ENCODE peak calls at places on chromosome 1, in six cellular contexts. One of them, this sample, is unnamed.

GRCh38 chr1:93659805-93660479 is 21.7 kb downstream of the BCAR3 start:
- DNase-seq in activated CD4-positive, alpha-beta T cell treated with anti-CD3 and anti-CD28 coated beads, Interleukin-2, amount 50 U/mL, for 1 hour: no peak
- DNase-seq in epithelial cell of esophagus: no peak
- DNase-seq in psoas muscle: no peak
- DNase-seq in tibial artery: peak; percentile 56
- DNase-seq in RCC 7860: no peak
- DNase-seq in this sample: no peak

GRCh38 chr1:169072945-169073725 is 33.4 kb upstream of the ATP1B1 start:
- DNase-seq in activated CD4-positive, alpha-beta T cell treated with anti-CD3 and anti-CD28 coated beads, Interleukin-2, amount 50 U/mL, for 1 hour: no peak
- DNase-seq in epithelial cell of esophagus: peak; percentile 21
- DNase-seq in psoas muscle: no peak
- DNase-seq in tibial artery: no peak
- DNase-seq in RCC 7860: no peak
- DNase-seq in this sample: no peak

GRCh38 chr1:19110266-19110927 is 99.7 kb downstream of the UBR4 start:
- DNase-seq in activated CD4-positive, alpha-beta T cell treated with anti-CD3 and anti-CD28 coated beads, Interleukin-2, amount 50 U/mL, for 1 hour: no peak
- DNase-seq in epithelial cell of esophagus: no peak
- DNase-seq in psoas muscle: no peak
- DNase-seq in tibial artery: no peak
- DNase-seq in RCC 7860: peak; percentile 94
- DNase-seq in this sample: no peak

GRCh38 chr1:39663559-39663958 is 8.3 kb downstream of the NT5C1A start:
- DNase-seq in activated CD4-positive, alpha-beta T cell treated with anti-CD3 and anti-CD28 coated beads, Interleukin-2, amount 50 U/mL, for 1 hour: no peak
- DNase-seq in epithelial cell of esophagus: no peak
- DNase-seq in psoas muscle: no peak
- DNase-seq in tibial artery: no peak
- DNase-seq in RCC 7860: no peak
- DNase-seq in this sample: no peak

GRCh38 chr1:160911925-160912324 is 26.9 kb upstream of the ITLN1 start:
- DNase-seq in activated CD4-positive, alpha-beta T cell treated with anti-CD3 and anti-CD28 coated beads, Interleukin-2, amount 50 U/mL, for 1 hour: no peak
- DNase-seq in epithelial cell of esophagus: no peak
- DNase-seq in psoas muscle: no peak
- DNase-seq in tibial artery: no peak
- DNase-seq in RCC 7860: no peak
- DNase-seq in this sample: no peak

GRCh38 chr1:147897030-147897756 is 5.4 kb upstream of the GJA8 start:
- DNase-seq in activated CD4-positive, alpha-beta T cell treated with anti-CD3 and anti-CD28 coated beads, Interleukin-2, amount 50 U/mL, for 1 hour: no peak
- DNase-seq in epithelial cell of esophagus: peak; percentile 27
- DNase-seq in psoas muscle: no peak
- DNase-seq in tibial artery: no peak
- DNase-seq in RCC 7860: no peak
- DNase-seq in this sample: no peak

GRCh38 chr1:30305519-30305918 is 417.9 kb downstream of the MATN1 start:
- DNase-seq in activated CD4-positive, alpha-beta T cell treated with anti-CD3 and anti-CD28 coated beads, Interleukin-2, amount 50 U/mL, for 1 hour: no peak
- DNase-seq in epithelial cell of esophagus: no peak
- DNase-seq in psoas muscle: no peak
- DNase-seq in tibial artery: no peak
- DNase-seq in RCC 7860: no peak
- DNase-seq in this sample: no peak

GRCh38 chr1:95013948-95014574 is 58.7 kb downstream of the ALG14 start:
- DNase-seq in activated CD4-positive, alpha-beta T cell treated with anti-CD3 and anti-CD28 coated beads, Interleukin-2, amount 50 U/mL, for 1 hour: no peak
- DNase-seq in epithelial cell of esophagus: no peak
- DNase-seq in psoas muscle: no peak
- DNase-seq in tibial artery: no peak
- DNase-seq in RCC 7860: no peak
- DNase-seq in this sample: no peak

GRCh38 chr1:205275916-205276315 is 45.6 kb downstream of the NUAK2 start:
- DNase-seq in activated CD4-positive, alpha-beta T cell treated with anti-CD3 and anti-CD28 coated beads, Interleukin-2, amount 50 U/mL, for 1 hour: no peak
- DNase-seq in epithelial cell of esophagus: no peak
- DNase-seq in psoas muscle: no peak
- DNase-seq in tibial artery: no peak
- DNase-seq in RCC 7860: no peak
- DNase-seq in this sample: no peak

GRCh38 chr1:51541313-51542050 is 22.4 kb upstream of the EPS15 start:
- DNase-seq in activated CD4-positive, alpha-beta T cell treated with anti-CD3 and anti-CD28 coated beads, Interleukin-2, amount 50 U/mL, for 1 hour: no peak
- DNase-seq in epithelial cell of esophagus: peak; percentile 36
- DNase-seq in psoas muscle: no peak
- DNase-seq in tibial artery: no peak
- DNase-seq in RCC 7860: no peak
- DNase-seq in this sample: no peak

GRCh38 chr1:205481629-205482071 is 22.8 kb upstream of the CDK18 start:
- DNase-seq in activated CD4-positive, alpha-beta T cell treated with anti-CD3 and anti-CD28 coated beads, Interleukin-2, amount 50 U/mL, for 1 hour: no peak
- DNase-seq in epithelial cell of esophagus: peak; percentile 91
- DNase-seq in psoas muscle: no peak
- DNase-seq in tibial artery: no peak
- DNase-seq in RCC 7860: no peak
- DNase-seq in this sample: no peak

GRCh38 chr1:116910379-116911165 is 856 bp downstream of the PTGFRN start:
- DNase-seq in activated CD4-positive, alpha-beta T cell treated with anti-CD3 and anti-CD28 coated beads, Interleukin-2, amount 50 U/mL, for 1 hour: peak; percentile 38
- DNase-seq in epithelial cell of esophagus: peak; percentile 43
- DNase-seq in psoas muscle: peak; percentile 45
- DNase-seq in tibial artery: peak; percentile 38
- DNase-seq in RCC 7860: no peak
- DNase-seq in this sample: peak; percentile 50

GRCh38 chr1:56284933-56285332 is 294.4 kb downstream of the PLPP3 start:
- DNase-seq in activated CD4-positive, alpha-beta T cell treated with anti-CD3 and anti-CD28 coated beads, Interleukin-2, amount 50 U/mL, for 1 hour: no peak
- DNase-seq in epithelial cell of esophagus: no peak
- DNase-seq in psoas muscle: peak; percentile 21
- DNase-seq in tibial artery: no peak
- DNase-seq in RCC 7860: peak; percentile 26
- DNase-seq in this sample: no peak

GRCh38 chr1:167207940-167208623 is 12.6 kb upstream of the POU2F1 start:
- DNase-seq in activated CD4-positive, alpha-beta T cell treated with anti-CD3 and anti-CD28 coated beads, Interleukin-2, amount 50 U/mL, for 1 hour: no peak
- DNase-seq in epithelial cell of esophagus: no peak
- DNase-seq in psoas muscle: no peak
- DNase-seq in tibial artery: no peak
- DNase-seq in RCC 7860: no peak
- DNase-seq in this sample: no peak

GRCh38 chr1:30039354-30040080 is 683.9 kb downstream of the MATN1 start:
- DNase-seq in activated CD4-positive, alpha-beta T cell treated with anti-CD3 and anti-CD28 coated beads, Interleukin-2, amount 50 U/mL, for 1 hour: no peak
- DNase-seq in epithelial cell of esophagus: no peak
- DNase-seq in psoas muscle: no peak
- DNase-seq in tibial artery: no peak
- DNase-seq in RCC 7860: no peak
- DNase-seq in this sample: no peak

GRCh38 chr1:28566931-28567330 is 14.0 kb downstream of the TRNAU1AP start:
- DNase-seq in activated CD4-positive, alpha-beta T cell treated with anti-CD3 and anti-CD28 coated beads, Interleukin-2, amount 50 U/mL, for 1 hour: no peak
- DNase-seq in epithelial cell of esophagus: no peak
- DNase-seq in psoas muscle: no peak
- DNase-seq in tibial artery: no peak
- DNase-seq in RCC 7860: no peak
- DNase-seq in this sample: no peak

GRCh38 chr1:183159960-183160359 is 26.1 kb upstream of the LAMC2 start:
- DNase-seq in activated CD4-positive, alpha-beta T cell treated with anti-CD3 and anti-CD28 coated beads, Interleukin-2, amount 50 U/mL, for 1 hour: no peak
- DNase-seq in epithelial cell of esophagus: peak; percentile 100
- DNase-seq in psoas muscle: no peak
- DNase-seq in tibial artery: no peak
- DNase-seq in RCC 7860: peak; percentile 68
- DNase-seq in this sample: peak; percentile 92

GRCh38 chr1:182391362-182392044 is at the start of gene GLUL:
- DNase-seq in activated CD4-positive, alpha-beta T cell treated with anti-CD3 and anti-CD28 coated beads, Interleukin-2, amount 50 U/mL, for 1 hour: peak; percentile 63
- DNase-seq in epithelial cell of esophagus: peak; percentile 87
- DNase-seq in psoas muscle: peak; percentile 96
- DNase-seq in tibial artery: peak; percentile 96
- DNase-seq in RCC 7860: no peak
- DNase-seq in this sample: peak; percentile 96

GRCh38 chr1:31483012-31483946 is 70.3 kb downstream of the SERINC2 start:
- DNase-seq in activated CD4-positive, alpha-beta T cell treated with anti-CD3 and anti-CD28 coated beads, Interleukin-2, amount 50 U/mL, for 1 hour: no peak
- DNase-seq in epithelial cell of esophagus: peak; percentile 98
- DNase-seq in psoas muscle: no peak
- DNase-seq in tibial artery: peak; percentile 69
- DNase-seq in RCC 7860: peak; percentile 94
- DNase-seq in this sample: peak; percentile 63

GRCh38 chr1:1111516-1112236 is 4.2 kb downstream of the C1orf159 start:
- DNase-seq in activated CD4-positive, alpha-beta T cell treated with anti-CD3 and anti-CD28 coated beads, Interleukin-2, amount 50 U/mL, for 1 hour: no peak
- DNase-seq in epithelial cell of esophagus: no peak
- DNase-seq in psoas muscle: no peak
- DNase-seq in tibial artery: no peak
- DNase-seq in RCC 7860: no peak
- DNase-seq in this sample: no peak

GRCh38 chr1:220747426-220748090 is 564 bp upstream of the MTARC2 start:
- DNase-seq in activated CD4-positive, alpha-beta T cell treated with anti-CD3 and anti-CD28 coated beads, Interleukin-2, amount 50 U/mL, for 1 hour: no peak
- DNase-seq in epithelial cell of esophagus: no peak
- DNase-seq in psoas muscle: no peak
- DNase-seq in tibial artery: no peak
- DNase-seq in RCC 7860: no peak
- DNase-seq in this sample: no peak

GRCh38 chr1:43947061-43947889 is 525 bp downstream of the IPO13 start:
- DNase-seq in activated CD4-positive, alpha-beta T cell treated with anti-CD3 and anti-CD28 coated beads, Interleukin-2, amount 50 U/mL, for 1 hour: no peak
- DNase-seq in epithelial cell of esophagus: no peak
- DNase-seq in psoas muscle: peak; percentile 59
- DNase-seq in tibial artery: no peak
- DNase-seq in RCC 7860: no peak
- DNase-seq in this sample: no peak

GRCh38 chr1:7454052-7454815 is 316.9 kb upstream of the VAMP3 start:
- DNase-seq in activated CD4-positive, alpha-beta T cell treated with anti-CD3 and anti-CD28 coated beads, Interleukin-2, amount 50 U/mL, for 1 hour: no peak
- DNase-seq in epithelial cell of esophagus: no peak
- DNase-seq in psoas muscle: no peak
- DNase-seq in tibial artery: no peak
- DNase-seq in RCC 7860: peak; percentile 34
- DNase-seq in this sample: no peak

GRCh38 chr1:156106624-156107488 is 7.7 kb upstream of the LMNA start:
- DNase-seq in activated CD4-positive, alpha-beta T cell treated with anti-CD3 and anti-CD28 coated beads, Interleukin-2, amount 50 U/mL, for 1 hour: no peak
- DNase-seq in epithelial cell of esophagus: no peak
- DNase-seq in psoas muscle: no peak
- DNase-seq in tibial artery: no peak
- DNase-seq in RCC 7860: peak; percentile 13
- DNase-seq in this sample: no peak

GRCh38 chr1:65792671-65793358 is at the start of gene PDE4B:
- DNase-seq in activated CD4-positive, alpha-beta T cell treated with anti-CD3 and anti-CD28 coated beads, Interleukin-2, amount 50 U/mL, for 1 hour: no peak
- DNase-seq in epithelial cell of esophagus: no peak
- DNase-seq in psoas muscle: no peak
- DNase-seq in tibial artery: peak; percentile 20
- DNase-seq in RCC 7860: no peak
- DNase-seq in this sample: no peak

GRCh38 chr1:30192969-30193630 is 530.3 kb downstream of the MATN1 start:
- DNase-seq in activated CD4-positive, alpha-beta T cell treated with anti-CD3 and anti-CD28 coated beads, Interleukin-2, amount 50 U/mL, for 1 hour: no peak
- DNase-seq in epithelial cell of esophagus: no peak
- DNase-seq in psoas muscle: no peak
- DNase-seq in tibial artery: no peak
- DNase-seq in RCC 7860: no peak
- DNase-seq in this sample: no peak

GRCh38 chr1:66933887-66934700 is 9.3 kb downstream of the MIER1 start:
- DNase-seq in activated CD4-positive, alpha-beta T cell treated with anti-CD3 and anti-CD28 coated beads, Interleukin-2, amount 50 U/mL, for 1 hour: no peak
- DNase-seq in epithelial cell of esophagus: peak; percentile 45
- DNase-seq in psoas muscle: no peak
- DNase-seq in tibial artery: no peak
- DNase-seq in RCC 7860: no peak
- DNase-seq in this sample: no peak

GRCh38 chr1:218748071-218748470 is 402.9 kb downstream of the TGFB2 start:
- DNase-seq in activated CD4-positive, alpha-beta T cell treated with anti-CD3 and anti-CD28 coated beads, Interleukin-2, amount 50 U/mL, for 1 hour: no peak
- DNase-seq in epithelial cell of esophagus: peak; percentile 30
- DNase-seq in psoas muscle: no peak
- DNase-seq in tibial artery: no peak
- DNase-seq in RCC 7860: no peak
- DNase-seq in this sample: no peak

GRCh38 chr1:39268112-39268581 is 63.7 kb downstream of the MACF1 start:
- DNase-seq in activated CD4-positive, alpha-beta T cell treated with anti-CD3 and anti-CD28 coated beads, Interleukin-2, amount 50 U/mL, for 1 hour: no peak
- DNase-seq in epithelial cell of esophagus: peak; percentile 58
- DNase-seq in psoas muscle: no peak
- DNase-seq in tibial artery: peak; percentile 47
- DNase-seq in RCC 7860: no peak
- DNase-seq in this sample: peak; percentile 59